ENCODE peak calls at places on chromosomes 6 and 20, in nine cellular contexts. One of them, this sample, is unnamed. For H3K4me1, the result is how much of the 10 kb centered on the place peaks cover.

GRCh38 chr6:14518515-14519217 is 401.1 kb downstream of the CD83 start:
- DNase-seq in esophagus muscularis mucosa: peak
- DNase-seq in OCI-LY7: no peak
- DNase-seq in aorta: no peak
- DNase-seq in psoas muscle: no peak
- DNase-seq in A549: no peak
- DNase-seq in left lung: no peak
- DNase-seq in body of pancreas: no peak
- DNase-seq in upper lobe of left lung: no peak
- DNase-seq in this sample: no peak

GRCh38 chr6:31586013-31586412 is at the start of gene LST1:
- DNase-seq in aorta: no peak
- DNase-seq in upper lobe of left lung: peak
- DNase-seq in body of pancreas: peak
- DNase-seq in left lung: peak
- DNase-seq in psoas muscle: no peak
- DNase-seq in esophagus muscularis mucosa: no peak
- DNase-seq in OCI-LY7: no peak
- DNase-seq in A549: no peak
- DNase-seq in this sample: no peak

GRCh38 chr6:130008236-130008873 is 10.0 kb upstream of the L3MBTL3 start:
- DNase-seq in esophagus muscularis mucosa: no peak
- DNase-seq in A549: no peak
- DNase-seq in body of pancreas: no peak
- DNase-seq in psoas muscle: no peak
- DNase-seq in aorta: no peak
- DNase-seq in left lung: no peak
- DNase-seq in upper lobe of left lung: no peak
- DNase-seq in OCI-LY7: no peak
- DNase-seq in this sample: no peak

GRCh38 chr6:558089-558488 is 98.8 kb downstream of the HUS1B start:
- DNase-seq in OCI-LY7: peak
- DNase-seq in left lung: no peak
- DNase-seq in psoas muscle: no peak
- DNase-seq in upper lobe of left lung: no peak
- DNase-seq in body of pancreas: no peak
- DNase-seq in aorta: no peak
- DNase-seq in esophagus muscularis mucosa: no peak
- DNase-seq in A549: no peak
- DNase-seq in this sample: no peak

GRCh38 chr6:39791311-39791710 is 865 bp upstream of the DAAM2 start:
- DNase-seq in left lung: no peak
- DNase-seq in body of pancreas: no peak
- DNase-seq in A549: no peak
- DNase-seq in esophagus muscularis mucosa: peak
- DNase-seq in upper lobe of left lung: peak
- DNase-seq in aorta: no peak
- DNase-seq in psoas muscle: no peak
- DNase-seq in OCI-LY7: peak
- DNase-seq in this sample: peak

GRCh38 chr20:33563788-33564187 is 73.9 kb downstream of the CBFA2T2 start:
- DNase-seq in body of pancreas: no peak
- DNase-seq in upper lobe of left lung: no peak
- DNase-seq in left lung: no peak
- DNase-seq in psoas muscle: no peak
- DNase-seq in OCI-LY7: no peak
- DNase-seq in esophagus muscularis mucosa: no peak
- DNase-seq in aorta: no peak
- DNase-seq in A549: no peak
- DNase-seq in this sample: no peak

GRCh38 chr20:51366155-51366886 is 176.2 kb downstream of the NFATC2 start:
- DNase-seq in aorta: peak
- DNase-seq in esophagus muscularis mucosa: no peak
- DNase-seq in body of pancreas: peak
- DNase-seq in upper lobe of left lung: no peak
- DNase-seq in OCI-LY7: no peak
- DNase-seq in left lung: peak
- DNase-seq in A549: peak
- DNase-seq in psoas muscle: peak
- DNase-seq in this sample: no peak

GRCh38 chr6:125140808-125141207 is 12.8 kb upstream of the TPD52L1 start:
- DNase-seq in body of pancreas: no peak
- DNase-seq in upper lobe of left lung: no peak
- DNase-seq in left lung: no peak
- DNase-seq in A549: no peak
- DNase-seq in esophagus muscularis mucosa: no peak
- DNase-seq in OCI-LY7: no peak
- DNase-seq in psoas muscle: no peak
- DNase-seq in aorta: no peak
- DNase-seq in this sample: no peak

GRCh38 chr6:170173416-170173990 is 117.4 kb downstream of the DLL1 start:
- DNase-seq in aorta: peak
- DNase-seq in upper lobe of left lung: peak
- DNase-seq in body of pancreas: peak
- DNase-seq in OCI-LY7: no peak
- DNase-seq in psoas muscle: peak
- DNase-seq in left lung: peak
- DNase-seq in esophagus muscularis mucosa: no peak
- DNase-seq in A549: no peak
- DNase-seq in this sample: peak

GRCh38 chr20:43798591-43799149 is 71.9 kb upstream of the GTSF1L start:
- DNase-seq in body of pancreas: no peak
- DNase-seq in esophagus muscularis mucosa: no peak
- DNase-seq in OCI-LY7: no peak
- DNase-seq in upper lobe of left lung: no peak
- DNase-seq in A549: no peak
- DNase-seq in left lung: no peak
- DNase-seq in aorta: no peak
- DNase-seq in psoas muscle: no peak
- DNase-seq in this sample: no peak

GRCh38 chr20:49989234-49990065 is 6.7 kb downstream of the SNAI1 start:
- DNase-seq in left lung: peak
- DNase-seq in A549: no peak
- DNase-seq in psoas muscle: peak
- DNase-seq in aorta: peak
- DNase-seq in body of pancreas: peak
- DNase-seq in esophagus muscularis mucosa: no peak
- DNase-seq in upper lobe of left lung: peak
- DNase-seq in OCI-LY7: no peak
- DNase-seq in this sample: no peak

GRCh38 chr6:123909989-123910388 is 106.3 kb downstream of the NKAIN2 start:
- DNase-seq in esophagus muscularis mucosa: no peak
- DNase-seq in aorta: no peak
- DNase-seq in left lung: no peak
- DNase-seq in OCI-LY7: no peak
- DNase-seq in A549: no peak
- DNase-seq in upper lobe of left lung: no peak
- DNase-seq in psoas muscle: no peak
- DNase-seq in body of pancreas: no peak
- DNase-seq in this sample: no peak

GRCh38 chr6:98044168-98044567 is 761.2 kb upstream of the MMS22L start:
- DNase-seq in body of pancreas: no peak
- DNase-seq in aorta: no peak
- DNase-seq in esophagus muscularis mucosa: no peak
- DNase-seq in upper lobe of left lung: no peak
- DNase-seq in left lung: no peak
- DNase-seq in psoas muscle: no peak
- DNase-seq in A549: no peak
- DNase-seq in OCI-LY7: no peak
- DNase-seq in this sample: no peak

GRCh38 chr20:21100590-21101452 is 5.3 kb downstream of the LINC00237 start:
- DNase-seq in left lung: no peak
- DNase-seq in esophagus muscularis mucosa: peak
- DNase-seq in upper lobe of left lung: no peak
- DNase-seq in body of pancreas: no peak
- DNase-seq in A549: no peak
- DNase-seq in aorta: peak
- DNase-seq in psoas muscle: no peak
- DNase-seq in OCI-LY7: peak
- DNase-seq in this sample: no peak

GRCh38 chr6:102488729-102489128 is 1095.2 kb downstream of the GRIK2 start:
- DNase-seq in esophagus muscularis mucosa: no peak
- DNase-seq in OCI-LY7: no peak
- DNase-seq in A549: no peak
- DNase-seq in upper lobe of left lung: no peak
- DNase-seq in left lung: no peak
- DNase-seq in body of pancreas: no peak
- DNase-seq in psoas muscle: no peak
- DNase-seq in aorta: no peak
- DNase-seq in this sample: no peak

GRCh38 chr6:155974967-155975366 is 519.3 kb upstream of the NOX3 start:
- DNase-seq in A549: no peak
- DNase-seq in body of pancreas: no peak
- DNase-seq in OCI-LY7: no peak
- DNase-seq in left lung: no peak
- DNase-seq in aorta: no peak
- DNase-seq in esophagus muscularis mucosa: no peak
- DNase-seq in psoas muscle: no peak
- DNase-seq in upper lobe of left lung: no peak
- DNase-seq in this sample: no peak

GRCh38 chr6:170293411-170293844 is 2.5 kb upstream of the DLL1 start:
- DNase-seq in aorta: no peak
- DNase-seq in left lung: no peak
- DNase-seq in upper lobe of left lung: no peak
- DNase-seq in OCI-LY7: no peak
- DNase-seq in psoas muscle: no peak
- DNase-seq in esophagus muscularis mucosa: no peak
- DNase-seq in body of pancreas: no peak
- DNase-seq in A549: no peak
- DNase-seq in this sample: peak

GRCh38 chr6:43181942-43182860 is at the start of gene CUL9:
- DNase-seq in aorta: peak
- DNase-seq in upper lobe of left lung: peak
- DNase-seq in A549: peak
- DNase-seq in esophagus muscularis mucosa: no peak
- DNase-seq in OCI-LY7: peak
- DNase-seq in psoas muscle: peak
- DNase-seq in left lung: peak
- DNase-seq in body of pancreas: peak
- DNase-seq in this sample: no peak

GRCh38 chr6:53246924-53247323 is 98.3 kb upstream of the GCM1 start:
- DNase-seq in body of pancreas: no peak
- DNase-seq in upper lobe of left lung: no peak
- DNase-seq in left lung: no peak
- DNase-seq in OCI-LY7: peak
- DNase-seq in psoas muscle: no peak
- DNase-seq in aorta: no peak
- DNase-seq in A549: no peak
- DNase-seq in esophagus muscularis mucosa: no peak
- DNase-seq in this sample: no peak
- H3K4me1 ChIP-seq in body of pancreas: under half
- H3K4me1 ChIP-seq in upper lobe of left lung: under half
- H3K4me1 ChIP-seq in left lung: under half
- H3K4me1 ChIP-seq in OCI-LY7: under half
- H3K4me1 ChIP-seq in psoas muscle: under half
- H3K4me1 ChIP-seq in aorta: under half
- H3K4me1 ChIP-seq in A549: under half
- H3K4me1 ChIP-seq in esophagus muscularis mucosa: under half
- H3K4me1 ChIP-seq in this sample: under half

GRCh38 chr20:59121714-59122376 is 41.8 kb upstream of the ZNF831 start:
- DNase-seq in body of pancreas: no peak
- DNase-seq in aorta: no peak
- DNase-seq in OCI-LY7: peak
- DNase-seq in psoas muscle: no peak
- DNase-seq in upper lobe of left lung: no peak
- DNase-seq in A549: no peak
- DNase-seq in left lung: no peak
- DNase-seq in esophagus muscularis mucosa: no peak
- DNase-seq in this sample: no peak
- H3K4me1 ChIP-seq in body of pancreas: under half
- H3K4me1 ChIP-seq in aorta: under half
- H3K4me1 ChIP-seq in OCI-LY7: half or more
- H3K4me1 ChIP-seq in psoas muscle: under half
- H3K4me1 ChIP-seq in upper lobe of left lung: under half
- H3K4me1 ChIP-seq in A549: under half
- H3K4me1 ChIP-seq in left lung: under half
- H3K4me1 ChIP-seq in esophagus muscularis mucosa: under half
- H3K4me1 ChIP-seq in this sample: under half

GRCh38 chr6:166691199-166691598 is 64.1 kb upstream of the RPS6KA2 start:
- DNase-seq in upper lobe of left lung: peak
- DNase-seq in psoas muscle: peak
- DNase-seq in esophagus muscularis mucosa: no peak
- DNase-seq in left lung: peak
- DNase-seq in aorta: no peak
- DNase-seq in OCI-LY7: no peak
- DNase-seq in A549: no peak
- DNase-seq in body of pancreas: no peak
- DNase-seq in this sample: no peak
- H3K4me1 ChIP-seq in upper lobe of left lung: under half
- H3K4me1 ChIP-seq in psoas muscle: under half
- H3K4me1 ChIP-seq in esophagus muscularis mucosa: under half
- H3K4me1 ChIP-seq in left lung: under half
- H3K4me1 ChIP-seq in aorta: under half
- H3K4me1 ChIP-seq in OCI-LY7: under half
- H3K4me1 ChIP-seq in A549: under half
- H3K4me1 ChIP-seq in body of pancreas: under half
- H3K4me1 ChIP-seq in this sample: under half

GRCh38 chr20:59469266-59470252 is 134.8 kb upstream of the PHACTR3 start:
- DNase-seq in psoas muscle: no peak
- DNase-seq in body of pancreas: no peak
- DNase-seq in OCI-LY7: no peak
- DNase-seq in upper lobe of left lung: no peak
- DNase-seq in A549: no peak
- DNase-seq in left lung: no peak
- DNase-seq in esophagus muscularis mucosa: no peak
- DNase-seq in aorta: no peak
- DNase-seq in this sample: no peak

GRCh38 chr20:59466107-59466815 is 138.1 kb upstream of the PHACTR3 start:
- DNase-seq in OCI-LY7: no peak
- DNase-seq in esophagus muscularis mucosa: no peak
- DNase-seq in left lung: no peak
- DNase-seq in body of pancreas: no peak
- DNase-seq in aorta: no peak
- DNase-seq in psoas muscle: no peak
- DNase-seq in upper lobe of left lung: no peak
- DNase-seq in A549: no peak
- DNase-seq in this sample: no peak

GRCh38 chr20:59472059-59472458 is 132.3 kb upstream of the PHACTR3 start:
- DNase-seq in upper lobe of left lung: no peak
- DNase-seq in aorta: peak
- DNase-seq in left lung: no peak
- DNase-seq in body of pancreas: no peak
- DNase-seq in A549: no peak
- DNase-seq in psoas muscle: no peak
- DNase-seq in OCI-LY7: no peak
- DNase-seq in esophagus muscularis mucosa: no peak
- DNase-seq in this sample: no peak

GRCh38 chr20:59468831-59469230 is 135.5 kb upstream of the PHACTR3 start:
- DNase-seq in left lung: no peak
- DNase-seq in body of pancreas: no peak
- DNase-seq in aorta: no peak
- DNase-seq in psoas muscle: no peak
- DNase-seq in upper lobe of left lung: no peak
- DNase-seq in esophagus muscularis mucosa: no peak
- DNase-seq in A549: no peak
- DNase-seq in OCI-LY7: no peak
- DNase-seq in this sample: no peak

DNA sequence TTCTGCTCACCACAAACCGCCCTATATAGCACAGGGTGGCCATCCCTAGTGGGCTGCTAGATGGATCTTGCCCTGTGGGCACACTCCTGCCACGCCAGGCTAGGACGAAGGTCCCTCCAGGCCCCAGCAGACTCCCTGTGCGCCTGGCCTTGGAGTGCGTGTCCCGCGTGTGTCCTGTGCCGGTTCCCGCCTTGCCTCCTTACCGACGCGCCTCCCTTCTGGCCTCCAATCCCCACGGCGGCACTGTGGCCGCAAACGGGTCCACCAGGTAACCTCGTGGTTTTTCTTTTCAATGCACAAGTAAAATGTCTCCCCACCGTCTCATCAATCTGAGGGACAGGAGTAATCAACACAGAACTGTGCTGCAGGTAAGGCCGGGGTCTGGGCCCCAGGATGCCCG is 133.8 kb upstream of the PHACTR3 start:
- DNase-seq in esophagus muscularis mucosa: no peak
- DNase-seq in body of pancreas: no peak
- DNase-seq in A549: no peak
- DNase-seq in left lung: no peak
- DNase-seq in OCI-LY7: no peak
- DNase-seq in upper lobe of left lung: no peak
- DNase-seq in psoas muscle: no peak
- DNase-seq in aorta: no peak
- DNase-seq in this sample: no peak
- H3K4me1 ChIP-seq in esophagus muscularis mucosa: under half
- H3K4me1 ChIP-seq in body of pancreas: under half
- H3K4me1 ChIP-seq in A549: under half
- H3K4me1 ChIP-seq in left lung: under half
- H3K4me1 ChIP-seq in OCI-LY7: under half
- H3K4me1 ChIP-seq in upper lobe of left lung: under half
- H3K4me1 ChIP-seq in psoas muscle: under half
- H3K4me1 ChIP-seq in aorta: under half
- H3K4me1 ChIP-seq in this sample: under half